ENCODE peak calls at places on chromosomes 6 and 20, in four cellular contexts. P is EL, G is H7, Q is NCI-H748 treated with DMSO at 0.1 percent for 48 hours. S is an unnamed sample.

GRCh38 chr6:157056275-157056674 is 267.0 kb downstream of the TMEM242 start:
- DNase-seq in P (no peak), G (no peak), Q (no peak), S (no peak)

GRCh38 chr6:41707565-41708200 is 27.7 kb downstream of the TFEB start:
- DNase-seq in P (no peak), G (no peak), Q (no peak), S (no peak)

GRCh38 chr6:21208796-21209186 is 384.8 kb upstream of the SOX4 start:
- DNase-seq in P (no peak), G (no peak), Q (no peak), S (no peak)

GRCh38 chr20:31475032-31475431 is at the start of the genes DEFB124 and REM1:
- DNase-seq in P (no peak), G (peak), Q (no peak), S (peak)

GRCh38 chr20:63014710-63015109 is 7.9 kb upstream of the BHLHE23 start:
- DNase-seq in P (no peak), G (peak), Q (no peak), S (peak)

GRCh38 chr6:17197607-17198006 is 83.6 kb upstream of the RBM24 start:
- DNase-seq in P (no peak), G (no peak), Q (no peak), S (no peak)

GRCh38 chr6:116265081-116265829 is 11.4 kb upstream of the TSPYL4 start:
- DNase-seq in P (peak), G (no peak), Q (no peak), S (no peak)

GRCh38 chr20:57965441-57965840 is 255.6 kb upstream of the PMEPA1 start:
- DNase-seq in P (no peak), G (no peak), Q (no peak), S (no peak)

GRCh38 chr6:1146500-1146899 is 165.4 kb upstream of the FOXQ1 start:
- DNase-seq in P (no peak), G (no peak), Q (no peak), S (no peak)

GRCh38 chr6:130018292-130018829 is at the start of gene L3MBTL3:
- DNase-seq in P (peak), G (peak), Q (peak), S (peak)

GRCh38 chr6:163688971-163689370 is 274.5 kb downstream of the QKI start:
- DNase-seq in P (peak), G (no peak), Q (no peak), S (no peak)

GRCh38 chr6:52213127-52213526 is 27.0 kb downstream of the IL17A start:
- DNase-seq in P (no peak), G (no peak), Q (no peak), S (no peak)

GRCh38 chr6:161011509-161012480 is 20.2 kb downstream of the MAP3K4 start:
- DNase-seq in P (no peak), G (peak), Q (no peak), S (peak)

GRCh38 chr6:4962905-4963304 is 40.9 kb downstream of the RPP40 start:
- DNase-seq in P (no peak), G (no peak), Q (no peak), S (no peak)

GRCh38 chr6:146289816-146290588 is 253.6 kb upstream of the RAB32 start:
- DNase-seq in P (peak), G (no peak), Q (no peak), S (no peak)

GRCh38 chr6:157760589-157761330 is 62.3 kb upstream of the SNX9 start:
- DNase-seq in P (peak), G (no peak), Q (no peak), S (no peak)

GRCh38 chr6:101400341-101400740 is 6.8 kb downstream of the GRIK2 start:
- DNase-seq in P (no peak), G (no peak), Q (no peak), S (no peak)

GRCh38 chr6:37696841-37697735 is 595 bp downstream of the MDGA1 start:
- DNase-seq in P (peak), G (peak), Q (no peak), S (peak)

GRCh38 chr6:157228421-157229218 is 94.7 kb downstream of the TMEM242 start:
- DNase-seq in P (no peak), G (peak), Q (peak), S (peak)

GRCh38 chr6:83265384-83265783 is 72.2 kb downstream of the RWDD2A start:
- DNase-seq in P (peak), G (no peak), Q (no peak), S (no peak)

GRCh38 chr6:129312865-129313264 is 397.1 kb downstream of the ARHGAP18 start:
- DNase-seq in P (peak), G (peak), Q (no peak), S (no peak)

GRCh38 chr6:128282956-128283355 is 237.4 kb downstream of the PTPRK start:
- DNase-seq in P (no peak), G (no peak), Q (no peak), S (no peak)

GRCh38 chr6:161480416-161481165 is 206.7 kb upstream of the AGPAT4 start:
- DNase-seq in P (no peak), G (no peak), Q (no peak), S (no peak)

GRCh38 chr6:78781001-78781400 is 86.3 kb upstream of the IRAK1BP1 start:
- DNase-seq in P (no peak), G (no peak), Q (no peak), S (no peak)

GRCh38 chr6:38058022-38058421 is 238.5 kb downstream of the ZFAND3 start:
- DNase-seq in P (peak), G (no peak), Q (peak), S (no peak)

GRCh38 chr20:24403410-24403809 is 66.0 kb upstream of the SYNDIG1 start:
- DNase-seq in P (no peak), G (no peak), Q (no peak), S (no peak)

GRCh38 chr6:35596448-35597442 is 84.0 kb upstream of the TULP1 start:
- DNase-seq in P (peak), G (no peak), Q (no peak), S (no peak)

GRCh38 chr20:53177687-53178086 is 205.5 kb downstream of the TSHZ2 start:
- DNase-seq in P (no peak), G (no peak), Q (no peak), S (no peak)

GRCh38 chr6:135325624-135326424 is 144.7 kb downstream of the MYB start:
- DNase-seq in P (no peak), G (no peak), Q (no peak), S (no peak)

GRCh38 chr6:43970913-43971775 is 156.1 kb downstream of the MRPL14 start:
- DNase-seq in P (no peak), G (no peak), Q (no peak), S (no peak)

GRCh38 chr6:15344831-15345230 is 99.0 kb downstream of the JARID2 start:
- DNase-seq in P (no peak), G (no peak), Q (no peak), S (no peak)

GRCh38 chr6:163536770-163537169 is 122.3 kb downstream of the QKI start:
- DNase-seq in P (peak), G (no peak), Q (no peak), S (no peak)

GRCh38 chr6:43941174-43941573 is 171.2 kb downstream of the VEGFA start:
- DNase-seq in P (no peak), G (no peak), Q (no peak), S (no peak)

GRCh38 chr6:88750936-88751335 is 212.5 kb downstream of the RNGTT start:
- DNase-seq in P (no peak), G (no peak), Q (no peak), S (no peak)

GRCh38 chr6:166785131-166785530 is 158.1 kb upstream of the RPS6KA2 start:
- DNase-seq in P (no peak), G (peak), Q (no peak), S (no peak)

GRCh38 chr6:152127429-152128165 is 320.1 kb downstream of the ESR1 start:
- DNase-seq in P (no peak), G (no peak), Q (no peak), S (no peak)

S was measured in neural progenitor cell.